ENCODE peak calls at places on chromosomes 13 and 19, in four cellular contexts. V is K562, J is HepG2, E is GM12878. K is an unnamed sample.

GRCh38 chr19:4493104-4493928 is 21.2 kb downstream of the HDGFL2 start:
- DNase-seq in J (no peak), E (no peak), V (no peak), K (no peak)

GRCh38 chr13:23147827-23148226 is 33.0 kb upstream of the SGCG start:
- DNase-seq in V (no peak), J (no peak), E (no peak), K (no peak)

GRCh38 chr13:99990045-99990977 is 8.7 kb downstream of the ZIC2 start:
- DNase-seq in V (no peak), E (no peak), J (no peak), K (no peak)

GRCh38 chr19:38229585-38230073 is 5.6 kb upstream of the DPF1 start:
- DNase-seq in V (peak), E (no peak), J (peak), K (peak)

GRCh38 chr13:99542788-99543406 is 41.6 kb downstream of the TM9SF2 start:
- DNase-seq in J (no peak), E (peak), V (no peak), K (no peak)

GRCh38 chr19:45008554-45008953 is 7.3 kb downstream of the RELB start:
- DNase-seq in V (no peak), E (no peak), J (no peak), K (no peak)

GRCh38 chr13:20160346-20161274 is at the start of gene GJA3:
- DNase-seq in E (no peak), J (no peak), V (peak), K (peak)

GRCh38 chr13:94390881-94391280 is 88.6 kb downstream of the DCT start:
- DNase-seq in V (no peak), E (no peak), J (no peak), K (no peak)

GRCh38 chr19:40893112-40893511 is 11.1 kb upstream of the CYP2A7 start:
- DNase-seq in E (no peak), V (no peak), J (no peak), K (no peak)

GRCh38 chr13:29887651-29888050 is 37.2 kb upstream of the UBL3 start:
- DNase-seq in E (no peak), V (no peak), J (no peak), K (no peak)
- TF ChIP-seq TARDBP in E (no peak), V (no peak), J (no peak), K (no peak)

DNA sequence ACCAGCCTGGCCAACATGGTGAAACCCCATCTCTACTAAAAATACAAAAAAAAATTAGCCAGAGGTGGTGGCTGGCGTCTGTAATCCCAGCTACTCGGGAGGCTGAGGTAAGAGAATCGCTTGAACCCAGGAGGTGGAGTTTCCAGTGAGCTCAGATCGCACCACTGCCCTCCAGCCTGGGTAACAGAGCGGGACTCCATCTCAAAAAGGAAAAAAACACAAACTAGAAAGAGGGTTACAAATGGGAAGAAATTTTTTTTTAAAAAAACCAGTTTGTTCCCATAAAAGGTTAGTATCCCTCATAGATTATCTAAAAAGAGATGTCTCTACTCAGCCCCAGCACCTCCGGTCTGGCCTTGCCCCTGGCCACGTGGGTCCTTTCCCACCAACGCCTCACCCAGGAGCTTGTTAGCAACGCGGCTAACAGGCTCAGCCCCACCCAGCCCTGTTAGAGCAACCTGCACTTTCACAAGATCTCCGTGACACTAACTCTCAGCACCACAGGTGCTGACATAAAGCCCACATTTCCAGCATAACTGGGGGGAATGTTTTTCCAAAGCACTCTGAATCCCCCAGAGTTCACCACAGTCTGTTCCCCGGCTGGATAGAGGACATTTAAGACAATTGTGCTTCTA is 4.3 kb downstream of the DMKN start:
- DNase-seq in J (peak), V (no peak), E (peak), K (peak)
- TF ChIP-seq SP1 in J (no peak), V (no peak), E (no peak), K (no peak)

GRCh38 chr13:93309886-93310520 is 83.4 kb downstream of the GPC6 start:
- DNase-seq in J (peak), V (no peak), E (no peak), K (no peak)
- TF ChIP-seq TARDBP in J (no peak), V (no peak), E (no peak), K (no peak)

GRCh38 chr19:48632692-48633147 is 4.5 kb downstream of the DBP start:
- DNase-seq in V (no peak), E (no peak), J (no peak), K (no peak)
- TF ChIP-seq SP1 in V (no peak), E (no peak), J (no peak), K (no peak)

DNA sequence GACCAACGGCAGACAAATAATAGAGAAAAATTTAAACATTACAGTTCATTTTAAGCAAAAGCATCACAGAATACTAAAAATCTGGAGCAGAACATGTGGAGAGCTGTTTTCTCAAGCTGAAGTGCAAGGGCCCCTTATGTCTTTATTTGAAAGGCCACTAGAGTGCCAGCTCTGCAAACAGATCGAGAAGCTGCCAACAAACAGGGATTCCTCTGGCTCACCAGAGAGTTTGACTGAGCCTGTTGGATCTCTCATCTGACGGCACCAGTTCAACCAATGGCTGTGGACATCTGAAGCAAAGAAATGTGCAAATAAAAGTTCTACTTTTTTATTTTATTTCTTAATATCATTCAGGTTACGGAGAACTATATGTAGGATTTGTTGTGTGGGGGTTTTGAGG is 119.7 kb downstream of the COL4A2 start:
- DNase-seq in V (no peak), E (no peak), J (no peak), K (no peak)
- TF ChIP-seq TARDBP in V (no peak), E (no peak), J (no peak), K (no peak)

GRCh38 chr19:17475541-17476115 is 5.3 kb downstream of the SLC27A1 start:
- DNase-seq in J (peak), E (no peak), V (no peak), K (no peak)

GRCh38 chr19:17481986-17482385 is 11.7 kb downstream of the SLC27A1 start:
- DNase-seq in V (no peak), J (no peak), E (no peak), K (no peak)

GRCh38 chr19:17482877-17483604 is 12.7 kb downstream of the SLC27A1 start:
- DNase-seq in E (no peak), J (no peak), V (no peak), K (no peak)

GRCh38 chr19:17483605-17484002 is 13.3 kb downstream of the SLC27A1 start:
- DNase-seq in E (no peak), V (no peak), J (no peak), K (no peak)

DNA sequence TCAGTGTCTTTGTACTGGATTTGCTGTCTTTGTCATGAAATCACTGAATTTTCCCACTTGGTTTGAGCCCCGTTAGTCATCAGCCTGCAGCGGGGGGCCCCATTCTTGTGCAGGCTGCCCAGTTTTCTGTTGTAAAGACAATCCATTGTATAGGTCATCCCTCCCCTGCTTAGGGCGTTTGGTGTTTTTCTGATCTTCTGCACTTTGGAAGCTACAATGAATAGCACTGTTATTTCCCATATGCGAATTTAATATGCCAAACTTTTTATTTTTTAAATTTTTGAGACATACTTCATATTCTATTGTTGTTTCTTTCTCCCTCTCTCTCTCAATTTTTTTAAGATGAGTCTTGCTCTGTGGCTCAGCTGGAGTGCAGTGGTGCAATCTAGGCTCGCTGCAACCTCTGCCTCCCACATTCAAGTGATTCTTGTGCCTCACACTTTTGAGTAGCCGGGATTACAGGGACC is 9.0 kb downstream of the SLC27A1 start:
- DNase-seq in E (no peak), V (no peak), J (no peak), K (no peak)
- TF ChIP-seq SP1 in E (no peak), V (no peak), J (no peak), K (no peak)

DNA sequence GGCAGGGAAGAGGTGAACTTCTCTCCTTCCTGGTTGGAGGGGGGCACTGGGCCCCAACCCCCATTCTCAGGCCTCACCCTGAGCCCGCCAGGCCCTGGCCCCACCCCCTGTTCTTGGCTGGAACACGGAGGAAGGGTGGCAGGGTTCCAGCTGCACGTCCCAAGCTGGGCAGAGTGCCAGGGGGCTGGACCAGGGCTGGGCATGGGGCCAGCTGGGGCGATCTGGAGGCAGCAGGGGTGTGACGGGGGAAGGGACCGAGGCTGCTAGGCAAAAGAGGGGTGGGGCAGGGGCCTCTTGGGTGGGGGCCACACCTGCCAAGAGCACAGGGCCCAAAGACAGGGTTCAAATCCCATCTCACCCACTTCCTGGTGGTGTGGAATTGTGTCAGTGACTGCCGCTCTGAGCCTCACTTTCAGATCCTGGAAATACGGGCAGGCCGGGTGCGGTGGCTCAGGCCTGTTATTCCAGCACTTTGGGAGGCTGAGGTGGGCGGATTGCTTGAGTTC is 2.2 kb downstream of the HIF3A start:
- DNase-seq in E (no peak), V (no peak), J (peak), K (no peak)
- TF ChIP-seq TARDBP in E (no peak), V (no peak), J (no peak), K (no peak)

K was measured in HEK293T.